ENCODE peak calls at places on chromosomes 1 and 21, in five cellular contexts. One of them, this sample, is unnamed.

GRCh38 chr1:1402081-1402900 is 3.2 kb upstream of the CCNL2 start:
- DNase-seq in AG04450: peak
- DNase-seq in kidney: peak
- DNase-seq in heart right ventricle: no peak
- DNase-seq in retinal pigment epithelial cell: peak
- DNase-seq in this sample: no peak

GRCh38 chr1:181479137-181479745 is 4.1 kb upstream of the CACNA1E start:
- DNase-seq in AG04450: peak
- DNase-seq in kidney: no peak
- DNase-seq in heart right ventricle: peak
- DNase-seq in retinal pigment epithelial cell: no peak
- DNase-seq in this sample: peak

GRCh38 chr1:148362930-148363810 is 119.9 kb downstream of the PPIAL4G start:
- DNase-seq in AG04450: no peak
- DNase-seq in kidney: no peak
- DNase-seq in heart right ventricle: no peak
- DNase-seq in retinal pigment epithelial cell: no peak
- DNase-seq in this sample: no peak

GRCh38 chr1:212561501-212561931 is 47.0 kb upstream of the ATF3 start:
- DNase-seq in AG04450: no peak
- DNase-seq in kidney: no peak
- DNase-seq in heart right ventricle: no peak
- DNase-seq in retinal pigment epithelial cell: peak
- DNase-seq in this sample: no peak

GRCh38 chr1:203368624-203369451 is 17.9 kb upstream of the FMOD start:
- DNase-seq in AG04450: no peak
- DNase-seq in kidney: no peak
- DNase-seq in heart right ventricle: peak
- DNase-seq in retinal pigment epithelial cell: no peak
- DNase-seq in this sample: no peak

GRCh38 chr1:227212164-227212563 is 106.1 kb downstream of the CDC42BPA start:
- DNase-seq in AG04450: no peak
- DNase-seq in kidney: no peak
- DNase-seq in heart right ventricle: no peak
- DNase-seq in retinal pigment epithelial cell: no peak
- DNase-seq in this sample: no peak

GRCh38 chr1:206900149-206900548 is 2.9 kb downstream of the IL24 start:
- DNase-seq in AG04450: no peak
- DNase-seq in kidney: no peak
- DNase-seq in heart right ventricle: no peak
- DNase-seq in retinal pigment epithelial cell: no peak
- DNase-seq in this sample: no peak

GRCh38 chr1:60600532-60600931 is 481.8 kb upstream of the NFIA start:
- DNase-seq in AG04450: no peak
- DNase-seq in kidney: no peak
- DNase-seq in heart right ventricle: no peak
- DNase-seq in retinal pigment epithelial cell: no peak
- DNase-seq in this sample: no peak

GRCh38 chr1:244450597-244451538 is 841 bp downstream of the ADSS2 start:
- DNase-seq in AG04450: peak
- DNase-seq in kidney: peak
- DNase-seq in heart right ventricle: peak
- DNase-seq in retinal pigment epithelial cell: no peak
- DNase-seq in this sample: no peak

GRCh38 chr21:44379991-44380865 is 26.8 kb downstream of the TRPM2 start:
- DNase-seq in AG04450: no peak
- DNase-seq in kidney: peak
- DNase-seq in heart right ventricle: no peak
- DNase-seq in retinal pigment epithelial cell: no peak
- DNase-seq in this sample: no peak

GRCh38 chr1:234090212-234091064 is 186.0 kb downstream of the SLC35F3 start:
- DNase-seq in AG04450: no peak
- DNase-seq in kidney: no peak
- DNase-seq in heart right ventricle: no peak
- DNase-seq in retinal pigment epithelial cell: no peak
- DNase-seq in this sample: no peak

GRCh38 chr1:184686540-184686939 is 68.1 kb downstream of the EDEM3 start:
- DNase-seq in AG04450: no peak
- DNase-seq in kidney: no peak
- DNase-seq in heart right ventricle: peak
- DNase-seq in retinal pigment epithelial cell: peak
- DNase-seq in this sample: peak

GRCh38 chr21:44574457-44575306 is 1.2 kb downstream of the KRTAP10-4 start:
- DNase-seq in AG04450: no peak
- DNase-seq in kidney: no peak
- DNase-seq in heart right ventricle: no peak
- DNase-seq in retinal pigment epithelial cell: no peak
- DNase-seq in this sample: no peak

GRCh38 chr1:45410850-45411509 is 70.7 kb upstream of the MUTYH start:
- DNase-seq in AG04450: no peak
- DNase-seq in kidney: no peak
- DNase-seq in heart right ventricle: no peak
- DNase-seq in retinal pigment epithelial cell: peak
- DNase-seq in this sample: no peak

GRCh38 chr1:173861731-173862145 is 6.1 kb downstream of the GAS5 start:
- DNase-seq in AG04450: no peak
- DNase-seq in kidney: no peak
- DNase-seq in heart right ventricle: no peak
- DNase-seq in retinal pigment epithelial cell: no peak
- DNase-seq in this sample: no peak

GRCh38 chr1:59514061-59514909 is 217.4 kb downstream of the FGGY start:
- DNase-seq in AG04450: no peak
- DNase-seq in kidney: no peak
- DNase-seq in heart right ventricle: no peak
- DNase-seq in retinal pigment epithelial cell: no peak
- DNase-seq in this sample: no peak

GRCh38 chr1:197399691-197400521 is 131.9 kb downstream of the CRB1 start:
- DNase-seq in AG04450: no peak
- DNase-seq in kidney: no peak
- DNase-seq in heart right ventricle: no peak
- DNase-seq in retinal pigment epithelial cell: no peak
- DNase-seq in this sample: peak

GRCh38 chr21:34580181-34580700 is 34.7 kb downstream of the RCAN1 start:
- DNase-seq in AG04450: no peak
- DNase-seq in kidney: no peak
- DNase-seq in heart right ventricle: peak
- DNase-seq in retinal pigment epithelial cell: no peak
- DNase-seq in this sample: no peak

GRCh38 chr1:193431265-193431977 is 245.0 kb upstream of the B3GALT2 start:
- DNase-seq in AG04450: no peak
- DNase-seq in kidney: no peak
- DNase-seq in heart right ventricle: no peak
- DNase-seq in retinal pigment epithelial cell: no peak
- DNase-seq in this sample: no peak

GRCh38 chr1:173411835-173412742 is 65.0 kb upstream of the PRDX6 start:
- DNase-seq in AG04450: no peak
- DNase-seq in kidney: no peak
- DNase-seq in heart right ventricle: no peak
- DNase-seq in retinal pigment epithelial cell: no peak
- DNase-seq in this sample: no peak

GRCh38 chr1:26114165-26114927 is 2.7 kb downstream of the PDIK1L start:
- DNase-seq in AG04450: no peak
- DNase-seq in kidney: no peak
- DNase-seq in heart right ventricle: no peak
- DNase-seq in retinal pigment epithelial cell: no peak
- DNase-seq in this sample: no peak

GRCh38 chr1:234960722-234961467 is 167.7 kb downstream of the TOMM20 start:
- DNase-seq in AG04450: no peak
- DNase-seq in kidney: no peak
- DNase-seq in heart right ventricle: no peak
- DNase-seq in retinal pigment epithelial cell: no peak
- DNase-seq in this sample: no peak

GRCh38 chr1:198775606-198776005 is 136.8 kb downstream of the PTPRC start:
- DNase-seq in AG04450: no peak
- DNase-seq in kidney: no peak
- DNase-seq in heart right ventricle: no peak
- DNase-seq in retinal pigment epithelial cell: no peak
- DNase-seq in this sample: no peak

GRCh38 chr21:44444286-44444931 is 10.9 kb upstream of the LRRC3 start:
- DNase-seq in AG04450: no peak
- DNase-seq in kidney: peak
- DNase-seq in heart right ventricle: no peak
- DNase-seq in retinal pigment epithelial cell: no peak
- DNase-seq in this sample: no peak

GRCh38 chr1:118184737-118185082 is 318 bp downstream of the SPAG17 start:
- DNase-seq in AG04450: no peak
- DNase-seq in kidney: no peak
- DNase-seq in heart right ventricle: no peak
- DNase-seq in retinal pigment epithelial cell: no peak
- DNase-seq in this sample: peak

DNA sequence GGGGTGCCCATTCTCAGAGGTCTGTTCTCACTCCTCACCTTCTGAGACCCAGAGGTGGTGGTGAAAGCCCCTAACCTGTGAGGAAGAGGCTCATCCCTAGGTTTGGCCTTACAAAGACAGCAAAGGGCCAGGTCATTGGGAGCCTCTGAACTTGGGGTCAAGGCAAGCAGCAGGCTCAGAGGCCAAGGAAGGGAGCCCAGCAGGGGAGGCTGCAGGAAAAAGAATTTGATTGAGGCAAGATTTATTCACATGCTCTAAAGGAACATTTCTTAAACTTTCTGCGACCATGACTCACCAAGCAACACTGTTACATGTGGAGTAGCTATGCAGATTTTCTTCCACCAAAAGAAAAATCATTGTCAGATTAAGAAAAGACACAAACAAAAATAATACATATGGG is 132.5 kb upstream of the SYT6 start:
- DNase-seq in AG04450: no peak
- DNase-seq in kidney: no peak
- DNase-seq in heart right ventricle: no peak
- DNase-seq in retinal pigment epithelial cell: no peak
- DNase-seq in this sample: no peak
- TF ChIP-seq CTCF in AG04450: no peak
- TF ChIP-seq CTCF in kidney: no peak
- TF ChIP-seq CTCF in heart right ventricle: no peak
- TF ChIP-seq CTCF in retinal pigment epithelial cell: no peak
- TF ChIP-seq CTCF in this sample: no peak

GRCh38 chr1:156118175-156118868 is 3.8 kb downstream of the LMNA start:
- DNase-seq in AG04450: no peak
- DNase-seq in kidney: peak
- DNase-seq in heart right ventricle: peak
- DNase-seq in retinal pigment epithelial cell: no peak
- DNase-seq in this sample: no peak
- H3K4me3 ChIP-seq in AG04450: peak
- H3K4me3 ChIP-seq in kidney: peak
- H3K4me3 ChIP-seq in heart right ventricle: peak
- H3K4me3 ChIP-seq in retinal pigment epithelial cell: peak
- H3K4me3 ChIP-seq in this sample: peak

GRCh38 chr1:242523968-242524570 is 428 bp downstream of the PLD5 start:
- DNase-seq in AG04450: no peak
- DNase-seq in kidney: peak
- DNase-seq in heart right ventricle: no peak
- DNase-seq in retinal pigment epithelial cell: peak
- DNase-seq in this sample: no peak
- TF ChIP-seq CTCF in AG04450: no peak
- TF ChIP-seq CTCF in kidney: no peak
- TF ChIP-seq CTCF in heart right ventricle: no peak
- TF ChIP-seq CTCF in retinal pigment epithelial cell: no peak
- TF ChIP-seq CTCF in this sample: peak

GRCh38 chr1:89822999-89823628 is 2.3 kb downstream of the LRRC8D start:
- DNase-seq in AG04450: no peak
- DNase-seq in kidney: no peak
- DNase-seq in heart right ventricle: no peak
- DNase-seq in retinal pigment epithelial cell: no peak
- DNase-seq in this sample: no peak
- H3K4me3 ChIP-seq in AG04450: no peak
- H3K4me3 ChIP-seq in kidney: peak
- H3K4me3 ChIP-seq in heart right ventricle: no peak
- H3K4me3 ChIP-seq in retinal pigment epithelial cell: peak
- H3K4me3 ChIP-seq in this sample: peak

DNA sequence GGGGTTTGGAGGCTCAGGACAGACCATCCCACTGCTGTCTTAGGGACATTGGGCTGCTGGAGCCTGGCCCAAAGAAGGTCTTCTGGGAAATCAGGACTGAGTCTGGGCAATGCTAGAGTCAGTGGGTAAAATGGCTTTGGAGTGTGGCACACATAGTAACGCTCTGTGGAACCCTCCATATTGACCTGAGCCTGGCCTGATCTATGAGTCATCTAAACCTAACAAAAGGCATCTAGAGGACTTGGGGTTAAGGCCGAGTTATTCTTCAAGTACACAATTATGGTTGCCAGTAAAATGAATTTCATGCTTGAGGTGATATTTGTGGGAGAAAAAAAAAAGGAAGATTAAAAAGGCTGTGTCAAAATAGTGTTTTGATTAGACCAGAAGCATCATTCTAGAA is 77.7 kb downstream of the ST6GALNAC5 start:
- DNase-seq in AG04450: no peak
- DNase-seq in kidney: no peak
- DNase-seq in heart right ventricle: no peak
- DNase-seq in retinal pigment epithelial cell: peak
- DNase-seq in this sample: no peak
- TF ChIP-seq CTCF in AG04450: no peak
- TF ChIP-seq CTCF in kidney: no peak
- TF ChIP-seq CTCF in heart right ventricle: no peak
- TF ChIP-seq CTCF in retinal pigment epithelial cell: no peak
- TF ChIP-seq CTCF in this sample: no peak

GRCh38 chr1:6496360-6496704 is 4.9 kb upstream of the PLEKHG5 start:
- DNase-seq in AG04450: no peak
- DNase-seq in kidney: peak
- DNase-seq in heart right ventricle: no peak
- DNase-seq in retinal pigment epithelial cell: no peak
- DNase-seq in this sample: no peak
- H3K4me3 ChIP-seq in AG04450: peak
- H3K4me3 ChIP-seq in kidney: peak
- H3K4me3 ChIP-seq in heart right ventricle: peak
- H3K4me3 ChIP-seq in retinal pigment epithelial cell: peak
- H3K4me3 ChIP-seq in this sample: peak

DNA sequence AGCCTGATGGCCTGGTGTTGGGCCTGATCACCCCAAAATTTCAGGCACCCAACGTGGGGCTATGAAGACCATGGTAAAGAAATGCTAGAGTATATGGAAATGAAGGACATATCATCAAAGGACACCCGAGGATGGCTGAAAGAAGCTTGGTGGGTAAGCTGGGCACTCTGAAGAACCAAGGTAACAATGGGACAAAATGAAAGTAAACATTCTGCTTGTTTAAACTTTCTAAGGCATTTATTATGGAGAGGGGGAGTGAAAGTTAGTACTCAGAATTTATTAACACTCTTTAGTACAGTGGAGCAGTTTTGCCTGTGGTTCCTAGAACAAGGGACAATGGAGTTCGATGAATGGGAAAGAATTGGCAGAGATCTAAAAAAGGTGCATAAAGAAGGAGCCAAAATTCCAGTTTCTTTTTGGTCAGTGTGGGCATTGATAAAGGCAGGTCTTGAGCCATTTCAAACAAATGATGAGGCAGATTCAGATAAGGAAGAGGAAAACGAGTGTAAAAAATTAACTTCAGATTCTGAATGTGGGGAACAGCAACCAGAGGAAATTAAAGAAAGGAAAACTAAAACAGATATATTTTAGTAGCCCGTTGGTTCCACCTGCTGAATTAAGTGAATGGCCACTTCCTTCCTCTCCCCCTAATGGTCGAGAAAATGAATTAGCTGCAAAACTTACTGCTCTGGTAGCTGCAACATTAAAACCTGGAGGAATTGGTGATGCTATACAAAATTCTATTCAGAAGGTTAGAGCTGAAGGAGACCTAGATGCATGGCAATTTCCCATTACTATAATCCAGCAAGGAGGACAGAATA is 8.4 kb upstream of the PM20D1 start:
- DNase-seq in AG04450: no peak
- DNase-seq in kidney: no peak
- DNase-seq in heart right ventricle: no peak
- DNase-seq in retinal pigment epithelial cell: no peak
- DNase-seq in this sample: no peak
- TF ChIP-seq CTCF in AG04450: no peak
- TF ChIP-seq CTCF in kidney: no peak
- TF ChIP-seq CTCF in heart right ventricle: peak
- TF ChIP-seq CTCF in retinal pigment epithelial cell: no peak
- TF ChIP-seq CTCF in this sample: peak

This sample was measured in epithelial cell of proximal tubule.